ENCODE peak calls at places on chromosomes 1 and 21, in five cellular contexts. F is uterus, S is A549, L is lower leg skin, G is breast epithelium. D is an unnamed sample.

GRCh38 chr21:43775795-43776430 is at the start of gene CSTB:
- DNase-seq in L (peak), S (peak), F (peak), G (peak), D (peak)

GRCh38 chr1:157963713-157964112 is 29.7 kb upstream of the KIRREL1 start:
- DNase-seq in F (peak), L (peak), G (no peak), S (peak), D (peak)

GRCh38 chr1:67347688-67348472 is 40.2 kb downstream of the IL12RB2 start:
- DNase-seq in G (no peak), L (no peak), S (peak), F (peak), D (peak)

GRCh38 chr1:238898856-238899255 is 487.5 kb upstream of the CHRM3 start:
- DNase-seq in S (no peak), G (no peak), L (no peak), F (no peak), D (no peak)

GRCh38 chr1:236455242-236455641 is 61.2 kb downstream of the EDARADD start:
- DNase-seq in G (no peak), L (no peak), F (no peak), S (no peak), D (no peak)

GRCh38 chr1:169487561-169487960 is 1.8 kb upstream of the SLC19A2 start:
- DNase-seq in S (no peak), L (no peak), F (no peak), G (no peak), D (no peak)

GRCh38 chr1:65459397-65459768 is 38.9 kb downstream of the LEPR start:
- DNase-seq in F (no peak), G (no peak), L (no peak), S (no peak), D (no peak)

GRCh38 chr1:32695098-32695904 is 7.3 kb downstream of the SYNC start:
- DNase-seq in L (peak), F (peak), S (no peak), G (peak), D (peak)

GRCh38 chr1:44723064-44723463 is 7.9 kb downstream of the RNU5D-1 start:
- DNase-seq in S (no peak), G (no peak), L (no peak), F (no peak), D (no peak)

GRCh38 chr1:42141978-42142377 is 11.2 kb upstream of the GUCA2B start:
- DNase-seq in L (peak), F (no peak), S (no peak), G (no peak), D (no peak)

GRCh38 chr1:31657020-31657804 is 12.5 kb upstream of the PEF1 start:
- DNase-seq in L (no peak), G (no peak), S (no peak), F (no peak), D (no peak)

GRCh38 chr1:10960954-10961833 is 51.3 kb upstream of the TARDBP start:
- DNase-seq in G (peak), L (peak), S (peak), F (peak), D (peak)

GRCh38 chr1:36570016-36570415 is 87.3 kb upstream of the CSF3R start:
- DNase-seq in S (no peak), L (no peak), F (no peak), G (peak), D (peak)

GRCh38 chr1:20507564-20508410 is at the start of gene MUL1:
- DNase-seq in S (peak), F (peak), L (peak), G (peak), D (peak)
- TF ChIP-seq POLR2A in S (peak), F (peak), L (no peak), G (peak), D (peak)

DNA sequence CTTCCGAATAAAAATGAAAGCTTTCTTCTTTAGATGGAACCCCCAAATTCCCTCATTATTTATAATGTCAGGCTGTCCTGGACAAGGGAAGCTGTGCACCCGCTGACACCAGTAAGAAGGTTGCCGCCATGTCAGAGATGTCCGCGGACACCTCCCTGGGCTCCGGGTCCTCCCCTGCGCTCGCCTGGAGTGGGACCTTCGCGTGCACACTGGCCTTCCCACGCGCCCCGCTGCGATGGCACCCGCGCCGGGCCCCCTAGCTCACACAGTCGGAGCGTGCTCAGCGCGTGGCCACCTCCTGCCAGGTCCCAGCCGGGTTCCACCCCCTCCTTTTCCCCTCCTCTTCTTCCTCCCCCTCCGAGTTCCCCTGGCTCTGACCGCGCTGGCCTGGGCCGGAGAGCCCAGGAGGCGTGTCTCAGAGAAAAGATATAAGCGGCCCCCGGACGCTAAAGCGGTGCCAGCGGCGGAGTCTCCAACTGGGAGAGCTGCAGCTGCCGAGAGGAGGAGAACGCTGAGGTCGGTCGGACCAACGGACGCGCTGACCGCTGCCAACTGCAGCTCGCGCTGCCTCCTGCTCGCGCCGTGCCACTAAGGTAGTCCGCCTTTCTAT is at the start of gene G0S2:
- DNase-seq in S (no peak), L (peak), G (peak), F (peak), D (peak)
- TF ChIP-seq POLR2A in S (peak), L (no peak), G (no peak), F (no peak), D (peak)

DNA sequence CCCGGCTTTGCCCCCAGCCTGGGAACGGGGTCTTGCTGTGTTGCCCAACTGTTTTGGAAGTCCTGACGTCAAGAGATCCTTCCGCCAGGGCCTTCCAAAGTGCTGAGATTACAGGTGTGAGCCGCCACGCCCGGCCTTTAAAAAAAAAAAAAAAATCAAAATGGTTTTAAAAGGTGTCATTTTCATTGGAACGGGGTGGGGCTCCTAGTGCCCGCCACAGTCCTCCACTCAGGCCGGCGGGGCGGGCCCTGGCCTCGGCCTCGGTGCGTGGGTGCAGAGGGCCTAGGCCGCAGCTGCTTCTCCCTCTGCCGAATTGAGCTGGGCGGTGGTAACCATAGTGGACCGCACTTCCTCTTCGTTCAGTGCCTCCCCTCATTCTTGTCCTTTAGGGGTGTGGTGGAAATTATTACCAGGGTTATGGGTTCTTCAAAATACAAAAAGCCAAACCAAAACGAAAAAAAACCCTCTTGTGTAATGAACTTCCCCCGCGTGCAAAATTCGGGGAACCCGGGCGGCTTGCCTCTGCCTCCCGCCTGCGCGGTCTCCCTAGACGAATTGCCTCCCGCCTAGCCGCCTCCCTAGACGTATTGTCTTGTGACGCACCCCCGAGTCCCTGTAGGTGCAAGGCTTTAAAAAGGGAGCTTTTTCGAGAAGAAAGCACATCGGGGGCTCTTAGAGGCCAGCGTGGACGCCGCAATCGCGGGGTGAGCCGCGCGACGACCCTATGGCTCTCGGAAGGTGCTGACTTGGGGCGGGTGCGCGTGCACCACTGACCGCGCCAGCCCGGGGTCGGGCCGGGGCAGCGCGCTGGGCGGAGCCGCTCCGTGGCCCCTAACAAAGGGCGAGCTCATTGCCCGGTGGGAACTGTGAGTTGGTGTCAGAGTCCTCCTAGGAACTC is 10.5 kb upstream of the SPEN start:
- DNase-seq in G (no peak), S (no peak), L (peak), F (peak), D (peak)
- TF ChIP-seq POLR2A in G (no peak), S (no peak), L (no peak), F (no peak), D (peak)

GRCh38 chr1:151282883-151283725 is 1.0 kb downstream of the ZNF687 start:
- DNase-seq in G (no peak), L (peak), F (peak), S (peak), D (peak)
- TF ChIP-seq POLR2A in G (no peak), L (no peak), F (no peak), S (no peak), D (no peak)

GRCh38 chr1:200890027-200890426 is 4.7 kb upstream of the INAVA start:
- DNase-seq in G (no peak), L (no peak), S (no peak), F (no peak), D (no peak)

GRCh38 chr1:200889571-200889970 is 5.1 kb upstream of the INAVA start:
- DNase-seq in S (no peak), L (no peak), F (no peak), G (no peak), D (no peak)

GRCh38 chr1:200892546-200892945 is 2.2 kb upstream of the INAVA start:
- DNase-seq in G (no peak), F (no peak), L (no peak), S (no peak), D (no peak)

GRCh38 chr1:200891774-200892157 is 2.9 kb upstream of the INAVA start:
- DNase-seq in L (no peak), S (no peak), G (no peak), F (no peak), D (no peak)

GRCh38 chr1:200890818-200891773 is 3.6 kb upstream of the INAVA start:
- DNase-seq in G (no peak), F (no peak), S (peak), L (no peak), D (peak)
- TF ChIP-seq POLR2A in G (no peak), F (no peak), S (peak), L (no peak), D (no peak)

GRCh38 chr1:91005285-91005684 is 16.6 kb downstream of the ZNF644 start:
- DNase-seq in F (no peak), G (no peak), L (no peak), S (no peak), D (no peak)

GRCh38 chr1:91007092-91007491 is 14.7 kb downstream of the ZNF644 start:
- DNase-seq in G (no peak), L (no peak), S (no peak), F (no peak), D (no peak)

GRCh38 chr1:91006113-91006908 is 15.5 kb downstream of the ZNF644 start:
- DNase-seq in G (no peak), L (no peak), F (no peak), S (no peak), D (no peak)

GRCh38 chr1:91004145-91004544 is 17.7 kb downstream of the ZNF644 start:
- DNase-seq in F (no peak), S (no peak), G (no peak), L (no peak), D (no peak)

DNA sequence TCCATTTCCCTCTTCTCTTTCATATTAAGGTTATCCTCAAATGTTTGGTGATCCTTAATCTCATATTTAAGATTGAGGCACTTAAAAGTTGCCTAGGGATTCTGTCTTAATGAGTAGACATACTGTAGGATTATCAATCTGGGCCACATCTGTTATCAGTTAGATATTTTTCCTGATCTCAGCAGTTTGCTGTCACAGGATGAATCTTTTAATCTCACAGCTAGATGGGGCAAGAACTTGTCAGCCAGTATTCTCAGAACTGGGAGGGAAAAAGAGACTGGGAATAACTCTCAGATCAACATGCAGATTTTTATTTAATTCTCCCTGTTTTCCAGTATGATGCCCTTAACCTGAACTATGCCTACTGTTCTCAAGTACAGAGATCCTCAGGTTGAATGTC is 14.0 kb downstream of the ZNF644 start:
- DNase-seq in F (no peak), S (no peak), G (no peak), L (no peak), D (no peak)
- TF ChIP-seq POLR2A in F (no peak), S (no peak), G (no peak), L (no peak), D (no peak)

DNA sequence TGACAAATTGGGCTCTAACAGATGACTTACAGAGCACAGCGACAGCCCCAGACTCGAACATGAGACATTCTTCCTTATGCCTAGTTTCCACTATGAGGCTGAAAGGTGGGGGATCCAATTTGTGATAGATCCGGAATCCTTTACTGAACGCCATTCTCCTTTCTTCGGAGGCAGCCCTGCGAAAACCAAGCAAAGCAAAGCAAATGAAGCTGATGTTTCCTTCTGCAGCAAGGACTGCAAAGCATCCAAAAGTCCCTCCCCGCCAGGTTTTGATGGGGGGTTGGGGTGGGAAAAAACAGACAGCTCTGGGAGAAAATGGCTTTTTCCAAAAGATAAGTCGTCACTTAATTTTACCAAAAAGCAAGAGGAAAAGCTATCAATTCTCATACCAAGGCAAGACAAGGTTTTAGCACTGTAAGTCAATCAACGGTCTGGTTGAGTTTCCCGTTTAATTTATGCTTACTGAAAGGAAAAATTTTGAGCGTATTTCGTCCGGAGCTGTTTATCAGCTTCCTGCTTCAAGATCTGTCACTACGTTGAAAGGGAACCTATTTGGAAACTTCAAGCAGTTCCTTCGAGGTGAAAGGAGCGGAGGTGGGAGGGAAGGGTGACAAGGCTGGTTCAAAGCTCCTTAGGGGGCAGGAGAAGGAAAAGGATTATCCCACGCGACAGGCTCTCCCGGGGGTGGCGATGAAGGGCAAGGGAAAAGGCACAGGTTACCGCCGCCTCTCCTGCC is 903 bp downstream of the SYNJ1 start:
- DNase-seq in S (peak), G (no peak), L (no peak), F (no peak), D (no peak)
- TF ChIP-seq POLR2A in S (no peak), G (no peak), L (no peak), F (no peak), D (no peak)

D was measured in right lobe of liver.